ENCODE peak calls at places on chromosomes 1 and 21, in nine cellular contexts. W, E, J, Y, O, T, I, V and R are unnamed samples.

GRCh38 chr1:18289597-18289996 is 182.0 kb downstream of the IGSF21 start:
- DNase-seq in O (no peak), W (no peak), I (no peak), T (no peak), Y (no peak), E (no peak), V (no peak), J (no peak), R (no peak)

GRCh38 chr1:216640100-216640499 is 83.1 kb downstream of the ESRRG start:
- DNase-seq in W (no peak), O (no peak), I (no peak), J (no peak), E (no peak), Y (no peak), V (no peak), T (no peak), R (no peak)

GRCh38 chr1:156502749-156503671 is 2.4 kb upstream of the MEF2D start:
- DNase-seq in T (peak; percentile 90), Y (peak; percentile 67), J (peak; percentile 95), O (peak; percentile 89), V (no peak), W (peak; percentile 97), I (no peak), E (peak; percentile 96), R (no peak)

GRCh38 chr1:11930571-11931445 is 3.7 kb upstream of the PLOD1 start:
- DNase-seq in W (no peak), J (no peak), V (no peak), T (no peak), I (no peak), E (no peak), O (no peak), Y (no peak), R (no peak)

GRCh38 chr1:22207605-22208264 is 64.8 kb upstream of the WNT4 start:
- DNase-seq in O (no peak), W (peak; percentile 54), E (no peak), T (no peak), I (no peak), V (no peak), J (no peak), Y (no peak), R (no peak)

GRCh38 chr21:29219165-29219770 is 79.5 kb upstream of the BACH1 start:
- DNase-seq in W (no peak), J (no peak), Y (no peak), T (no peak), I (peak; percentile 35), V (no peak), O (no peak), E (no peak), R (peak; percentile 52)

GRCh38 chr1:150302338-150302737 is 8.7 kb downstream of the MRPS21 start:
- DNase-seq in I (no peak), J (no peak), E (peak; percentile 62), Y (no peak), W (no peak), V (no peak), O (no peak), T (no peak), R (no peak)

GRCh38 chr1:10624256-10625050 is 149.7 kb downstream of the PEX14 start:
- DNase-seq in V (no peak), E (peak; percentile 20), O (no peak), Y (no peak), J (no peak), W (peak; percentile 63), T (no peak), I (peak; percentile 34), R (no peak)

GRCh38 chr1:39080884-39081265 is 54.7 kb downstream of the NDUFS5 start:
- DNase-seq in V (no peak), W (no peak), E (peak; percentile 87), I (peak; percentile 25), T (no peak), Y (no peak), O (no peak), J (no peak), R (no peak)

GRCh38 chr1:67052741-67053534 is 1.0 kb downstream of the SLC35D1 start:
- DNase-seq in E (peak; percentile 31), J (no peak), I (peak; percentile 25), O (no peak), Y (no peak), T (peak; percentile 69), W (peak; percentile 69), V (peak; percentile 23), R (peak; percentile 48)

GRCh38 chr1:78292361-78292760 is 198.4 kb upstream of the PTGFR start:
- DNase-seq in I (no peak), W (no peak), J (no peak), O (no peak), Y (no peak), T (no peak), V (no peak), E (no peak), R (no peak)

GRCh38 chr1:117068580-117068979 is 8.5 kb downstream of the TTF2 start:
- DNase-seq in E (no peak), O (no peak), Y (no peak), W (no peak), T (no peak), V (no peak), J (no peak), I (no peak), R (no peak)

GRCh38 chr1:56710646-56711045 is 65.5 kb downstream of the PRKAA2 start:
- DNase-seq in Y (no peak), W (no peak), J (no peak), E (no peak), T (peak; percentile 84), O (peak; percentile 53), V (no peak), I (no peak), R (no peak)

DNA sequence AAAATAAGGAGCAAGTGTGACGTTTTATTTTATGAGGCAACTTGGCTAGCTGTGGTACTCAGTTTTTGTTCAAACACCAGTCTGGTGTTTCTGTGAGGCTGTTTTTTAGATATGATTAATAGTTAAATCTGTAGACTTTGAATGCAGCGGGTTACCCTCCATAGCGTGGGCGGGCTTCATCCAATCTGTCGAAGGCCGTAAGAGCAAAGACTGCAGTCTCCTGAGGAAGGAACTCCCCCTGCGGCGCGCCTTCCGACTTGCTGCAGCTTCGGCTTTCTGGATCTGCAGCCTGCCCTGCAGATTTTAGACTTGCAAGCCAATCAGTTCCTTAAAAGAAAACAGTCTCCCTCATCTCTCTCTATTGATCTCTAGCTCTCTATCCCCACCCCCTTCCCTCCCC is 4.2 kb upstream of the ZNF496 start:
- DNase-seq in W (no peak), E (peak; percentile 42), V (no peak), Y (no peak), T (no peak), I (peak; percentile 38), J (no peak), O (no peak), R (no peak)
- H3K27ac ChIP-seq in W (no peak overlapping the region), E (no peak overlapping the region), V (no peak overlapping the region), Y (no peak overlapping the region), T (no peak overlapping the region), I (no peak overlapping the region), J (no peak overlapping the region), O (no peak overlapping the region), R (no peak overlapping the region)

DNA sequence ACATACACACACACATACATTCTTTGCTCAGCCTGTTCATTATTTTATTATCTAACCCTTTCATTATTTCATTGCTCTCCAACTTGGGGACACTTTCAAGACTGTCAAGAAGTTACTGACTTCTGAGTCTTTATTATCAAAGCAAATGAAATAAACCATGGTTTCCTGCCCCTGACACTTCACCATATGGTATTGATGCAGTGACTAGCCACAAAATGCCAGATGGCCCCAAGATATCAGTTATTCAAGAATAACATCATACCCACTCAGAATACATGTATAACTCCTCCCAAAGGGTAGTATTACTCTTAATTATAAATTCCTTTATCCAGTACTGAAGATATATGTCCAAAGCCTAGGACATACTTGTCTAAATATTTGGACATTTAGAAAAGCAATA is 197.3 kb downstream of the MRPL39 start:
- DNase-seq in V (no peak), W (no peak), Y (peak; percentile 48), I (no peak), E (no peak), O (no peak), T (no peak), J (no peak), R (no peak)
- H3K9me3 ChIP-seq in V (no peaks in the 10 kb centered on the region), W (no peaks in the 10 kb centered on the region), Y (peaks cover 5% of the 10 kb centered on the region), I (no peaks in the 10 kb centered on the region), E (no peaks in the 10 kb centered on the region), O (peaks cover 4% of the 10 kb centered on the region), T (no peaks in the 10 kb centered on the region), J (no peaks in the 10 kb centered on the region), R (no peaks in the 10 kb centered on the region)

GRCh38 chr1:90835172-90835660 is 118.1 kb upstream of the BARHL2 start:
- DNase-seq in W (no peak), E (no peak), J (no peak), I (no peak), V (no peak), O (no peak), T (no peak), Y (no peak), R (no peak)
- TF ChIP-seq CTCF in W (no peak), E (no peak), J (no peak), I (no peak), V (no peak), O (no peak), T (no peak), Y (no peak), R (no peak)

GRCh38 chr1:218735436-218735835 is 390.3 kb downstream of the TGFB2 start:
- DNase-seq in W (no peak), I (no peak), J (no peak), Y (no peak), V (no peak), O (no peak), T (no peak), E (no peak), R (no peak)
- H3K27ac ChIP-seq in W (no peak overlapping the region), I (no peak overlapping the region), J (no peak overlapping the region), Y (no peak overlapping the region), V (no peak overlapping the region), O (peak overlapping the region; percentile 62), T (no peak overlapping the region), E (no peak overlapping the region), R (no peak overlapping the region)

DNA sequence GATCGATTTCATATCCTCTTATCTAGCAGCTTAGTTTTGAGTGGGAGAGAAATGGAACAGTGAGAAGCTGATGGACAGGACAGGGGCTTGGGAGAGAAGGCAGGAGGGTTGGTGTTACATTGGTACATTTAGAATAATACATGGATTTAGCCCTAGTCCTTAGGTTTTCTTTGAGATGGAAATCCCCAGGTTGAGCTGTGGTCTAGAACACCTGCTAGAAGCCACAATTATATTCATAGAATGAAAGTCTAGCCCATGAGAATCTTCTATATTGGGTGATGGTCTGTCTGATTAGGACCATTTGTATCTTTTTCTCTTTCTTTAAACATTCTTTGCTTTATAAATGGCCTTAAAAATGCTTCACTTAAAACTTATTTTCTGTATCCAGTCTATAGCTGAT is 19.9 kb downstream of the CRNN start:
- DNase-seq in I (no peak), Y (no peak), V (no peak), E (no peak), J (no peak), T (no peak), W (no peak), O (no peak), R (no peak)
- H3K9me3 ChIP-seq in I (no peaks in the 10 kb centered on the region), Y (no peaks in the 10 kb centered on the region), V (no peaks in the 10 kb centered on the region), E (peaks cover 75% of the 10 kb centered on the region), J (no peaks in the 10 kb centered on the region), T (peaks cover 6% of the 10 kb centered on the region), W (no peaks in the 10 kb centered on the region), O (peaks cover under 1% of the 10 kb centered on the region), R (no peaks in the 10 kb centered on the region)